ENCODE peak calls at places on chromosomes 1 and 21, in five cellular contexts. K is substantia nigra, Y is endothelial cell, Z is left ventricle myocardium inferior, C is dorsolateral prefrontal cortex. B is an unnamed sample.

GRCh38 chr21:26797878-26798456 is 47.2 kb downstream of the ADAMTS1 start:
- DNase-seq in K (no peak), Y (no peak), Z (no peak), C (no peak), B (no peak)

GRCh38 chr1:27562483-27563406 is 41.2 kb downstream of the AHDC1 start:
- DNase-seq in K (no peak), Y (no peak), Z (peak; percentile 18), C (no peak), B (no peak)

GRCh38 chr1:156666862-156667609 is 10.2 kb downstream of the NES start:
- DNase-seq in K (no peak), Y (no peak), Z (no peak), C (no peak), B (peak; percentile 26)

GRCh38 chr1:151398691-151399065 is 695 bp upstream of the PSMB4 start:
- DNase-seq in K (no peak), Y (no peak), Z (no peak), C (no peak), B (no peak)

GRCh38 chr1:58358311-58358710 is 188.2 kb downstream of the OMA1 start:
- DNase-seq in K (no peak), Y (no peak), Z (no peak), C (no peak), B (no peak)

GRCh38 chr21:36035381-36035791 is 24.9 kb downstream of the SETD4 start:
- DNase-seq in K (no peak), Y (no peak), Z (no peak), C (no peak), B (no peak)

GRCh38 chr1:246155923-246156322 is 351.2 kb downstream of the SMYD3 start:
- DNase-seq in K (no peak), Y (no peak), Z (no peak), C (no peak), B (no peak)

GRCh38 chr1:150567717-150568561 is 11.5 kb downstream of the MCL1 start:
- DNase-seq in K (peak; percentile 53), Y (peak; percentile 79), Z (peak; percentile 75), C (no peak), B (peak; percentile 82)

GRCh38 chr1:53365405-53366063 is 37.7 kb upstream of the LRP8 start:
- DNase-seq in K (no peak), Y (no peak), Z (no peak), C (peak; percentile 22), B (no peak)

GRCh38 chr21:33115586-33116541 is 45.9 kb downstream of the OLIG1 start:
- DNase-seq in K (peak; percentile 74), Y (no peak), Z (no peak), C (peak; percentile 82), B (no peak)